ENCODE peak calls at places on chromosomes 4 and X, in nine cellular contexts. Y is effector memory CD8-positive, alpha-beta T cell; D is AML-193; T is stimulated activated CD8-positive, alpha-beta memory T cell treated with anti-CD3 and anti-CD28 coated beads, Interleukin-15, amount 100 ng/mL, for 24 hours; H is nephron progenitor cell; M is endothelial cell; L is HFF-Myc; G is NCI-H1694 treated with DMSO at 0.1 percent for 48 hours; P is pulmonary artery endothelial cell. K is an unnamed sample.
A peak's percentile ranks its signal among the peaks of the same experiment; 100 is the strongest.

GRCh38 chrX:153981771-153982533 is 9.4 kb downstream of the TMEM187 start:
- DNase-seq in L (no peak), P (no peak), T (no peak), H (no peak), D (peak; percentile 66), Y (peak; percentile 37), G (no peak), M (no peak), K (peak; percentile 56)

GRCh38 chr4:28772066-28772465 is 1911.4 kb downstream of the STIM2 start:
- DNase-seq in T (no peak), Y (no peak), H (no peak), G (no peak), M (no peak), P (no peak), L (peak; percentile 2), D (no peak), K (no peak)

GRCh38 chr4:80070880-80071620 is 2.0 kb downstream of the ANTXR2 start:
- DNase-seq in Y (no peak), M (no peak), T (no peak), H (no peak), D (no peak), P (no peak), G (no peak), L (no peak), K (no peak)

GRCh38 chrX:49060914-49061313 is 2.1 kb downstream of the CCDC120 start:
- DNase-seq in H (no peak), P (no peak), T (no peak), G (no peak), L (no peak), M (no peak), D (no peak), Y (no peak), K (no peak)

GRCh38 chrX:37425370-37425769 is 76.2 kb downstream of the PRRG1 start:
- DNase-seq in G (no peak), H (no peak), D (no peak), Y (no peak), P (no peak), M (no peak), T (no peak), L (no peak), K (no peak)

GRCh38 chr4:88276952-88277710 is 7.2 kb downstream of the PPM1K start:
- DNase-seq in L (no peak), G (no peak), T (no peak), M (no peak), Y (no peak), D (no peak), P (no peak), H (no peak), K (no peak)

GRCh38 chrX:121000589-121000988 is 15.0 kb upstream of the CT47A1 start:
- DNase-seq in H (no peak), Y (no peak), P (no peak), T (no peak), M (no peak), L (no peak), D (no peak), G (peak; percentile 36), K (no peak)

GRCh38 chrX:46383006-46383405 is 162.2 kb downstream of the ZNF674 start:
- DNase-seq in M (no peak), P (no peak), T (no peak), H (no peak), D (no peak), Y (no peak), L (no peak), G (no peak), K (no peak)

GRCh38 chrX:66098162-66098561 is 58.3 kb upstream of the VSIG4 start:
- DNase-seq in M (no peak), Y (no peak), H (no peak), T (no peak), P (no peak), D (no peak), L (no peak), G (no peak), K (no peak)

GRCh38 chrX:28920554-28920953 is 333.3 kb downstream of the IL1RAPL1 start:
- DNase-seq in D (no peak), P (no peak), M (no peak), T (no peak), L (no peak), G (no peak), H (no peak), Y (no peak), K (no peak)

GRCh38 chr4:22129454-22130075 is 181.0 kb upstream of the KCNIP4 start:
- DNase-seq in D (peak; percentile 7), G (peak; percentile 10), T (no peak), H (peak; percentile 42), Y (no peak), P (no peak), L (peak; percentile 2), M (peak; percentile 44), K (no peak)

GRCh38 chr4:102847687-102848086 is 20.3 kb upstream of the UBE2D3 start:
- DNase-seq in D (no peak), M (no peak), Y (no peak), T (no peak), P (no peak), L (no peak), H (no peak), G (no peak), K (no peak)

GRCh38 chr4:60201052-60201673 is 999.0 kb upstream of the ADGRL3 start:
- DNase-seq in D (peak; percentile 49), Y (no peak), M (peak; percentile 73), T (no peak), G (peak; percentile 40), H (peak; percentile 74), P (peak; percentile 0), L (peak; percentile 35), K (peak; percentile 61)

GRCh38 chr4:163353054-163353453 is 9.4 kb downstream of the NPY5R start:
- DNase-seq in L (no peak), M (no peak), H (no peak), P (no peak), G (no peak), T (no peak), Y (no peak), D (no peak), K (no peak)

GRCh38 chrX:66914082-66914481 is 275.2 kb upstream of the EDA2R start:
- DNase-seq in M (no peak), L (no peak), H (peak; percentile 2), D (no peak), T (no peak), G (no peak), Y (no peak), P (no peak), K (peak; percentile 0)

GRCh38 chrX:151878574-151878973 is 34.1 kb upstream of the MAGEA4 start:
- DNase-seq in M (no peak), G (no peak), P (no peak), T (no peak), D (no peak), H (no peak), L (no peak), Y (no peak), K (no peak)

GRCh38 chr4:8729408-8730149 is 137.0 kb downstream of the CPZ start:
- DNase-seq in G (no peak), D (no peak), L (no peak), P (no peak), M (no peak), H (no peak), T (no peak), Y (no peak), K (no peak)

GRCh38 chr4:41257257-41257900 is 651 bp downstream of the UCHL1 start:
- DNase-seq in G (peak; percentile 17), H (peak; percentile 66), M (peak; percentile 52), Y (no peak), D (no peak), P (no peak), T (no peak), L (no peak), K (no peak)

GRCh38 chrX:122622800-122623199 is 561.3 kb upstream of the GRIA3 start:
- DNase-seq in P (no peak), T (no peak), G (no peak), M (no peak), Y (no peak), D (no peak), H (no peak), L (no peak), K (no peak)

GRCh38 chr4:82044141-82044993 is 329.4 kb downstream of the HNRNPD start:
- DNase-seq in T (no peak), H (peak; percentile 78), L (no peak), M (peak; percentile 33), G (peak; percentile 34), P (no peak), Y (no peak), D (no peak), K (peak; percentile 13)

GRCh38 chr4:164012396-164013027 is 518.0 kb downstream of the TMA16 start:
- DNase-seq in Y (no peak), G (no peak), T (no peak), M (peak; percentile 58), H (peak; percentile 59), P (no peak), D (no peak), L (no peak), K (no peak)

GRCh38 chr4:186067757-186068385 is 1.1 kb upstream of the TLR3 start:
- DNase-seq in P (peak; percentile 44), H (peak; percentile 15), Y (peak; percentile 28), T (no peak), G (no peak), M (peak; percentile 24), L (peak; percentile 40), D (peak; percentile 30), K (no peak)

GRCh38 chrX:112753116-112753515 is 73.4 kb upstream of the LHFPL1 start:
- DNase-seq in Y (no peak), L (no peak), H (no peak), T (no peak), M (no peak), G (no peak), D (no peak), P (no peak), K (no peak)

GRCh38 chr4:48410812-48411211 is 69.5 kb downstream of the SLAIN2 start:
- DNase-seq in M (no peak), L (no peak), P (no peak), Y (no peak), T (no peak), H (no peak), D (no peak), G (no peak), K (no peak)

GRCh38 chr4:77922158-77923094 is 59.8 kb downstream of the MRPL1 start:
- DNase-seq in Y (no peak), D (no peak), M (no peak), H (no peak), T (no peak), G (no peak), P (no peak), L (no peak), K (no peak)

GRCh38 chr4:37008199-37008598 is 236.3 kb upstream of the NWD2 start:
- DNase-seq in P (no peak), L (no peak), T (no peak), D (no peak), Y (no peak), H (no peak), M (no peak), G (no peak), K (no peak)

K was measured in KG1.